ENCODE peak calls at places on chromosomes 11 and 22, in nine cellular contexts. One of them, this sample, is unnamed.
A peak's percentile ranks its signal among the peaks of the same experiment; 100 is the strongest.

GRCh38 chr11:110463153-110463552 is 33.4 kb downstream of the FDX1 start:
- DNase-seq in thoracic aorta: no peak
- DNase-seq in EL: peak; percentile 49
- DNase-seq in left kidney: peak; percentile 75
- DNase-seq in AG10803: peak; percentile 35
- DNase-seq in upper lobe of right lung: peak; percentile 72
- DNase-seq in naive thymus-derived CD8-positive, alpha-beta T cell: no peak
- DNase-seq in B cell: peak; percentile 48
- DNase-seq in AG09319: peak; percentile 22
- DNase-seq in this sample: no peak

GRCh38 chr22:43828711-43829447 is 16.8 kb upstream of the EFCAB6 start:
- DNase-seq in naive thymus-derived CD8-positive, alpha-beta T cell: peak; percentile 58
- DNase-seq in thoracic aorta: no peak
- DNase-seq in EL: no peak
- DNase-seq in left kidney: peak; percentile 83
- DNase-seq in upper lobe of right lung: peak; percentile 70
- DNase-seq in AG10803: peak; percentile 4
- DNase-seq in AG09319: no peak
- DNase-seq in B cell: no peak
- DNase-seq in this sample: peak; percentile 80

GRCh38 chr11:114673661-114674060 is 4.7 kb upstream of the NXPE2 start:
- DNase-seq in B cell: no peak
- DNase-seq in left kidney: no peak
- DNase-seq in AG10803: no peak
- DNase-seq in upper lobe of right lung: no peak
- DNase-seq in EL: no peak
- DNase-seq in thoracic aorta: no peak
- DNase-seq in naive thymus-derived CD8-positive, alpha-beta T cell: no peak
- DNase-seq in AG09319: no peak
- DNase-seq in this sample: no peak

GRCh38 chr11:42315267-42315666 is 855.8 kb upstream of the LRRC4C start:
- DNase-seq in EL: no peak
- DNase-seq in thoracic aorta: no peak
- DNase-seq in left kidney: no peak
- DNase-seq in AG09319: no peak
- DNase-seq in B cell: no peak
- DNase-seq in naive thymus-derived CD8-positive, alpha-beta T cell: no peak
- DNase-seq in AG10803: no peak
- DNase-seq in upper lobe of right lung: no peak
- DNase-seq in this sample: no peak

GRCh38 chr11:21426931-21427330 is 757.5 kb downstream of the NELL1 start:
- DNase-seq in AG09319: no peak
- DNase-seq in upper lobe of right lung: no peak
- DNase-seq in B cell: no peak
- DNase-seq in thoracic aorta: no peak
- DNase-seq in naive thymus-derived CD8-positive, alpha-beta T cell: no peak
- DNase-seq in EL: no peak
- DNase-seq in AG10803: no peak
- DNase-seq in left kidney: no peak
- DNase-seq in this sample: no peak

GRCh38 chr11:66327171-66328035 is 8.8 kb downstream of the RIN1 start:
- DNase-seq in naive thymus-derived CD8-positive, alpha-beta T cell: no peak
- DNase-seq in EL: peak; percentile 86
- DNase-seq in AG09319: no peak
- DNase-seq in upper lobe of right lung: no peak
- DNase-seq in thoracic aorta: no peak
- DNase-seq in B cell: no peak
- DNase-seq in AG10803: peak; percentile 68
- DNase-seq in left kidney: no peak
- DNase-seq in this sample: no peak

GRCh38 chr11:64319421-64319761 is 1.5 kb downstream of the PRDX5 start:
- DNase-seq in EL: no peak
- DNase-seq in B cell: no peak
- DNase-seq in AG10803: peak; percentile 17
- DNase-seq in upper lobe of right lung: peak; percentile 75
- DNase-seq in AG09319: no peak
- DNase-seq in naive thymus-derived CD8-positive, alpha-beta T cell: no peak
- DNase-seq in left kidney: no peak
- DNase-seq in thoracic aorta: no peak
- DNase-seq in this sample: no peak

GRCh38 chr22:43435851-43436535 is 24.2 kb downstream of the MPPED1 start:
- DNase-seq in naive thymus-derived CD8-positive, alpha-beta T cell: no peak
- DNase-seq in B cell: no peak
- DNase-seq in EL: no peak
- DNase-seq in left kidney: no peak
- DNase-seq in upper lobe of right lung: peak; percentile 52
- DNase-seq in thoracic aorta: no peak
- DNase-seq in AG09319: no peak
- DNase-seq in AG10803: no peak
- DNase-seq in this sample: peak; percentile 59

GRCh38 chr22:48627203-48627602 is 1200.5 kb downstream of the BRD1 start:
- DNase-seq in AG09319: no peak
- DNase-seq in AG10803: peak; percentile 53
- DNase-seq in B cell: no peak
- DNase-seq in thoracic aorta: no peak
- DNase-seq in upper lobe of right lung: no peak
- DNase-seq in naive thymus-derived CD8-positive, alpha-beta T cell: no peak
- DNase-seq in EL: no peak
- DNase-seq in left kidney: peak; percentile 27
- DNase-seq in this sample: no peak

GRCh38 chr22:39901519-39902146 is 749 bp downstream of the GRAP2 start:
- DNase-seq in EL: no peak
- DNase-seq in upper lobe of right lung: no peak
- DNase-seq in left kidney: no peak
- DNase-seq in AG10803: no peak
- DNase-seq in naive thymus-derived CD8-positive, alpha-beta T cell: no peak
- DNase-seq in B cell: no peak
- DNase-seq in thoracic aorta: no peak
- DNase-seq in AG09319: no peak
- DNase-seq in this sample: no peak

GRCh38 chr11:67648140-67648795 is 2.3 kb downstream of the ACY3 start:
- DNase-seq in AG10803: no peak
- DNase-seq in EL: no peak
- DNase-seq in AG09319: no peak
- DNase-seq in thoracic aorta: no peak
- DNase-seq in B cell: peak; percentile 80
- DNase-seq in naive thymus-derived CD8-positive, alpha-beta T cell: peak; percentile 78
- DNase-seq in left kidney: peak; percentile 68
- DNase-seq in upper lobe of right lung: peak; percentile 59
- DNase-seq in this sample: no peak

GRCh38 chr11:92302766-92303165 is 78.1 kb downstream of the FAT3 start:
- DNase-seq in B cell: no peak
- DNase-seq in AG10803: peak; percentile 41
- DNase-seq in thoracic aorta: no peak
- DNase-seq in AG09319: no peak
- DNase-seq in left kidney: no peak
- DNase-seq in EL: peak; percentile 67
- DNase-seq in upper lobe of right lung: no peak
- DNase-seq in naive thymus-derived CD8-positive, alpha-beta T cell: no peak
- DNase-seq in this sample: no peak

GRCh38 chr11:86948733-86949132 is 6.5 kb downstream of the FZD4 start:
- DNase-seq in thoracic aorta: no peak
- DNase-seq in AG09319: no peak
- DNase-seq in upper lobe of right lung: no peak
- DNase-seq in left kidney: no peak
- DNase-seq in AG10803: no peak
- DNase-seq in EL: no peak
- DNase-seq in B cell: no peak
- DNase-seq in naive thymus-derived CD8-positive, alpha-beta T cell: no peak
- DNase-seq in this sample: no peak

GRCh38 chr11:117606211-117606610 is 190.8 kb downstream of the DSCAML1 start:
- DNase-seq in AG09319: no peak
- DNase-seq in AG10803: no peak
- DNase-seq in naive thymus-derived CD8-positive, alpha-beta T cell: no peak
- DNase-seq in thoracic aorta: no peak
- DNase-seq in left kidney: no peak
- DNase-seq in upper lobe of right lung: no peak
- DNase-seq in EL: no peak
- DNase-seq in B cell: no peak
- DNase-seq in this sample: peak; percentile 5

GRCh38 chr11:1234771-1235614 is 12.1 kb downstream of the MUC5B start:
- DNase-seq in B cell: no peak
- DNase-seq in naive thymus-derived CD8-positive, alpha-beta T cell: peak; percentile 52
- DNase-seq in AG09319: no peak
- DNase-seq in left kidney: no peak
- DNase-seq in upper lobe of right lung: peak; percentile 51
- DNase-seq in thoracic aorta: no peak
- DNase-seq in EL: no peak
- DNase-seq in AG10803: no peak
- DNase-seq in this sample: peak; percentile 65

GRCh38 chr22:49925525-49926128 is 7.2 kb downstream of the CRELD2 start:
- DNase-seq in B cell: peak; percentile 93
- DNase-seq in upper lobe of right lung: no peak
- DNase-seq in EL: no peak
- DNase-seq in left kidney: no peak
- DNase-seq in AG09319: no peak
- DNase-seq in AG10803: no peak
- DNase-seq in naive thymus-derived CD8-positive, alpha-beta T cell: peak; percentile 87
- DNase-seq in thoracic aorta: no peak
- DNase-seq in this sample: no peak

GRCh38 chr11:8070417-8071101 is 10.5 kb upstream of the TUB start:
- DNase-seq in left kidney: peak; percentile 67
- DNase-seq in AG10803: peak; percentile 41
- DNase-seq in thoracic aorta: no peak
- DNase-seq in naive thymus-derived CD8-positive, alpha-beta T cell: no peak
- DNase-seq in upper lobe of right lung: no peak
- DNase-seq in AG09319: no peak
- DNase-seq in EL: peak; percentile 42
- DNase-seq in B cell: no peak
- DNase-seq in this sample: no peak

GRCh38 chr11:11293798-11294611 is 59.0 kb downstream of the CSNK2A3 start:
- DNase-seq in thoracic aorta: no peak
- DNase-seq in naive thymus-derived CD8-positive, alpha-beta T cell: no peak
- DNase-seq in left kidney: no peak
- DNase-seq in AG10803: no peak
- DNase-seq in AG09319: no peak
- DNase-seq in EL: no peak
- DNase-seq in B cell: no peak
- DNase-seq in upper lobe of right lung: no peak
- DNase-seq in this sample: peak; percentile 38

This sample was measured in cardiac septum.